ENCODE peak calls at places on chromosomes 4 and X, in six cellular contexts. T is Peyer's patch, V is MM.1S, U is ovary, G is kidney epithelial cell, D is thoracic aorta. W is an unnamed sample.
A peak's percentile ranks its signal among the peaks of the same experiment; 100 is the strongest.

GRCh38 chr4:173314715-173315114 is 19.4 kb downstream of the HMGB2 start:
- DNase-seq in D (no peak), G (no peak), U (no peak), V (no peak), T (no peak), W (no peak)

GRCh38 chr4:15495621-15496020 is 25.9 kb downstream of the CC2D2A start:
- DNase-seq in G (no peak), U (no peak), D (no peak), V (no peak), T (no peak), W (no peak)

GRCh38 chr4:6008766-6009385 is 9.4 kb downstream of the C4orf50 start:
- DNase-seq in T (no peak), G (no peak), V (no peak), D (no peak), U (no peak), W (no peak)

GRCh38 chr4:67218883-67219282 is 326.4 kb downstream of the CENPC start:
- DNase-seq in T (no peak), D (no peak), V (no peak), G (no peak), U (no peak), W (no peak)

GRCh38 chr4:169183581-169183980 is 87.2 kb downstream of the SH3RF1 start:
- DNase-seq in T (no peak), U (no peak), D (no peak), V (no peak), G (no peak), W (no peak)

GRCh38 chr4:145380123-145380522 is 101.5 kb upstream of the SMAD1 start:
- DNase-seq in U (no peak), V (no peak), D (no peak), T (no peak), G (no peak), W (no peak)

GRCh38 chrX:23451266-23451665 is 116.6 kb downstream of the PTCHD1 start:
- DNase-seq in T (no peak), V (no peak), U (no peak), D (no peak), G (no peak), W (no peak)

GRCh38 chrX:122641136-122641535 is 542.9 kb upstream of the GRIA3 start:
- DNase-seq in D (no peak), T (no peak), G (no peak), U (no peak), V (no peak), W (no peak)

GRCh38 chr4:89069481-89069880 is 12.5 kb upstream of the FAM13A start:
- DNase-seq in D (no peak), V (peak; percentile 44), G (no peak), T (no peak), U (no peak), W (no peak)

GRCh38 chrX:13051529-13052172 is 7.2 kb upstream of the FAM9C start:
- DNase-seq in T (no peak), V (no peak), G (no peak), U (no peak), D (no peak), W (no peak)

GRCh38 chr4:94410678-94411206 is 41.0 kb upstream of the PDLIM5 start:
- DNase-seq in G (peak; percentile 61), T (no peak), V (no peak), D (peak; percentile 57), U (peak; percentile 43), W (peak; percentile 36)

GRCh38 chr4:139725236-139725635 is 59.6 kb downstream of the MGST2 start:
- DNase-seq in V (no peak), G (no peak), D (no peak), U (no peak), T (no peak), W (no peak)

GRCh38 chr4:66949424-66949823 is 595.9 kb downstream of the CENPC start:
- DNase-seq in T (no peak), G (no peak), D (no peak), V (no peak), U (no peak), W (no peak)

GRCh38 chr4:1017211-1017610 is 5.8 kb downstream of the FGFRL1 start:
- DNase-seq in V (no peak), T (no peak), G (no peak), U (no peak), D (no peak), W (no peak)

GRCh38 chr4:90105274-90105673 is 21.9 kb upstream of the CCSER1 start:
- DNase-seq in U (no peak), G (no peak), V (no peak), D (no peak), T (no peak), W (no peak)

GRCh38 chrX:119729408-119730201 is 28.8 kb upstream of the SOWAHD start:
- DNase-seq in G (no peak), V (peak; percentile 77), D (no peak), U (peak; percentile 37), T (peak; percentile 85), W (peak; percentile 77)

GRCh38 chr4:1345905-1346780 is 865 bp upstream of the UVSSA start:
- DNase-seq in D (no peak), G (no peak), T (peak; percentile 72), V (peak; percentile 40), U (peak; percentile 72), W (peak; percentile 53)

GRCh38 chr4:106355193-106355592 is 13.4 kb downstream of the GIMD1 start:
- DNase-seq in G (no peak), V (no peak), U (no peak), T (no peak), D (no peak), W (peak; percentile 11)

GRCh38 chr4:156959298-156959702 is 12.3 kb downstream of the PDGFC start:
- DNase-seq in D (no peak), G (no peak), T (no peak), V (no peak), U (no peak), W (peak; percentile 84)

GRCh38 chr4:38931125-38931524 is 63.5 kb downstream of the FAM114A1 start:
- DNase-seq in U (no peak), G (no peak), V (no peak), D (no peak), T (no peak), W (no peak)

GRCh38 chrX:33138677-33139249 is 72.6 kb downstream of the DMD start:
- DNase-seq in U (no peak), G (no peak), V (no peak), T (no peak), D (no peak), W (no peak)

GRCh38 chr4:98482847-98483806 is 175.3 kb downstream of the TSPAN5 start:
- DNase-seq in U (no peak), G (no peak), V (no peak), T (no peak), D (no peak), W (peak; percentile 42)

GRCh38 chr4:3302164-3302785 is 9.5 kb downstream of the RGS12 start:
- DNase-seq in T (peak; percentile 67), V (no peak), U (no peak), G (no peak), D (no peak), W (no peak)

GRCh38 chr4:17688011-17688441 is 73.6 kb downstream of the MED28 start:
- DNase-seq in D (no peak), T (no peak), U (no peak), V (no peak), G (no peak), W (no peak)

GRCh38 chrX:85851418-85851817 is 195.9 kb downstream of the CHM start:
- DNase-seq in V (peak; percentile 27), T (peak; percentile 47), U (no peak), D (no peak), G (no peak), W (no peak)

GRCh38 chr4:108690738-108691137 is 40.3 kb downstream of the OSTC start:
- DNase-seq in V (no peak), U (no peak), T (no peak), G (no peak), D (no peak), W (peak; percentile 24)

GRCh38 chrX:115602729-115603389 is 41.9 kb downstream of the PLS3 start:
- DNase-seq in V (no peak), D (no peak), T (no peak), U (no peak), G (no peak), W (no peak)

GRCh38 chr4:21205821-21206531 is 505.7 kb downstream of the PACRGL start:
- DNase-seq in D (no peak), U (no peak), G (no peak), T (no peak), V (no peak), W (no peak)

GRCh38 chrX:126064901-126065541 is 101.1 kb downstream of the DCAF12L2 start:
- DNase-seq in V (no peak), T (no peak), D (no peak), G (no peak), U (no peak), W (no peak)

GRCh38 chrX:85611926-85612325 is 232.5 kb upstream of the POF1B start:
- DNase-seq in V (peak; percentile 41), U (no peak), D (no peak), G (no peak), T (no peak), W (peak; percentile 4)

GRCh38 chr4:16240300-16240699 is 14.0 kb upstream of the TAPT1 start:
- DNase-seq in V (no peak), T (no peak), U (no peak), D (no peak), G (no peak), W (no peak)

GRCh38 chr4:184385705-184386141 is 88.6 kb downstream of the IRF2 start:
- DNase-seq in G (no peak), U (no peak), D (no peak), V (peak; percentile 19), T (peak; percentile 79), W (no peak)

GRCh38 chrX:68685722-68686683 is 38.5 kb downstream of the STARD8 start:
- DNase-seq in V (no peak), G (no peak), T (no peak), U (peak; percentile 32), D (no peak), W (peak; percentile 39)
- H3K4me3 ChIP-seq in V (peak overlapping the region; percentile 36), G (peak overlapping the region; percentile 31), T (peak overlapping the region; percentile 35), U (peak overlapping the region; percentile 29), D (peak overlapping the region; percentile 58), W (peak overlapping the region; percentile 45)

GRCh38 chr4:153126137-153126536 is 78.1 kb upstream of the TRIM2 start:
- DNase-seq in D (no peak), T (no peak), U (no peak), V (no peak), G (no peak), W (no peak)

GRCh38 chr4:153137168-153137567 is 67.1 kb upstream of the TRIM2 start:
- DNase-seq in T (peak; percentile 65), D (no peak), V (no peak), G (no peak), U (peak; percentile 44), W (peak; percentile 91)

GRCh38 chr4:153127773-153128494 is 76.3 kb upstream of the TRIM2 start:
- DNase-seq in G (no peak), U (peak; percentile 81), V (peak; percentile 85), D (peak; percentile 69), T (peak; percentile 94), W (peak; percentile 75)

GRCh38 chr4:153131478-153132069 is 72.7 kb upstream of the TRIM2 start:
- DNase-seq in G (no peak), V (no peak), T (no peak), U (no peak), D (no peak), W (peak; percentile 73)
- TF ChIP-seq CTCF in G (peak; percentile 6), V (peak; percentile 18), T (no peak), U (no peak), D (no peak), W (no peak)

GRCh38 chr4:128471576-128471975 is 184.0 kb upstream of the PGRMC2 start:
- DNase-seq in T (no peak), D (no peak), G (no peak), U (no peak), V (no peak), W (no peak)
- H3K4me3 ChIP-seq in T (no peak overlapping the region), D (no peak overlapping the region), G (no peak overlapping the region), U (no peak overlapping the region), V (no peak overlapping the region), W (no peak overlapping the region)

GRCh38 chr4:4852591-4853362 is 6.7 kb upstream of the MSX1 start:
- DNase-seq in D (peak; percentile 36), V (no peak), G (peak; percentile 29), U (no peak), T (no peak), W (peak; percentile 80)
- TF ChIP-seq CTCF in D (peak; percentile 17), V (no peak), G (no peak), U (no peak), T (no peak), W (peak; percentile 58)